ENCODE peak calls at places on chromosomes 16 and 17, in eight cellular contexts. One of them, this sample, is unnamed.

GRCh38 chr17:27290916-27291598 is 2.9 kb upstream of the WSB1 start:
- DNase-seq in PC-3: peak; percentile 9
- DNase-seq in pancreas: no peak
- DNase-seq in body of pancreas: no peak
- DNase-seq in fibroblast of pulmonary artery: no peak
- DNase-seq in Caco-2: no peak
- DNase-seq in IMR-90: no peak
- DNase-seq in AG04449: no peak
- DNase-seq in this sample: no peak

GRCh38 chr17:66727634-66728570 is 107.0 kb upstream of the CACNG5 start:
- DNase-seq in PC-3: peak; percentile 69
- DNase-seq in pancreas: peak; percentile 88
- DNase-seq in body of pancreas: peak; percentile 73
- DNase-seq in fibroblast of pulmonary artery: peak; percentile 65
- DNase-seq in Caco-2: peak; percentile 69
- DNase-seq in IMR-90: peak; percentile 50
- DNase-seq in AG04449: no peak
- DNase-seq in this sample: peak; percentile 82

GRCh38 chr17:29291163-29291752 is 2.7 kb downstream of the NUFIP2 start:
- DNase-seq in PC-3: peak; percentile 75
- DNase-seq in pancreas: no peak
- DNase-seq in body of pancreas: peak; percentile 43
- DNase-seq in fibroblast of pulmonary artery: peak; percentile 82
- DNase-seq in Caco-2: peak; percentile 73
- DNase-seq in IMR-90: peak; percentile 77
- DNase-seq in AG04449: peak; percentile 17
- DNase-seq in this sample: peak; percentile 60

GRCh38 chr16:77558786-77559185 is 124.0 kb upstream of the ADAMTS18 start:
- DNase-seq in PC-3: no peak
- DNase-seq in pancreas: no peak
- DNase-seq in body of pancreas: no peak
- DNase-seq in fibroblast of pulmonary artery: no peak
- DNase-seq in Caco-2: no peak
- DNase-seq in IMR-90: no peak
- DNase-seq in AG04449: no peak
- DNase-seq in this sample: no peak

GRCh38 chr17:10116676-10117075 is 81.7 kb downstream of the GAS7 start:
- DNase-seq in PC-3: no peak
- DNase-seq in pancreas: no peak
- DNase-seq in body of pancreas: no peak
- DNase-seq in fibroblast of pulmonary artery: no peak
- DNase-seq in Caco-2: no peak
- DNase-seq in IMR-90: no peak
- DNase-seq in AG04449: no peak
- DNase-seq in this sample: no peak

GRCh38 chr16:83212301-83212841 is 585.6 kb downstream of the CDH13 start:
- DNase-seq in PC-3: no peak
- DNase-seq in pancreas: no peak
- DNase-seq in body of pancreas: no peak
- DNase-seq in fibroblast of pulmonary artery: no peak
- DNase-seq in Caco-2: no peak
- DNase-seq in IMR-90: no peak
- DNase-seq in AG04449: no peak
- DNase-seq in this sample: no peak

GRCh38 chr17:17859909-17860760 is 23.3 kb upstream of the SREBF1 start:
- DNase-seq in PC-3: peak; percentile 78
- DNase-seq in pancreas: peak; percentile 83
- DNase-seq in body of pancreas: peak; percentile 73
- DNase-seq in fibroblast of pulmonary artery: peak; percentile 62
- DNase-seq in Caco-2: peak; percentile 78
- DNase-seq in IMR-90: peak; percentile 38
- DNase-seq in AG04449: no peak
- DNase-seq in this sample: peak; percentile 87

GRCh38 chr16:14335297-14335696 is 264.2 kb downstream of the MRTFB start:
- DNase-seq in PC-3: no peak
- DNase-seq in pancreas: no peak
- DNase-seq in body of pancreas: no peak
- DNase-seq in fibroblast of pulmonary artery: no peak
- DNase-seq in Caco-2: no peak
- DNase-seq in IMR-90: no peak
- DNase-seq in AG04449: no peak
- DNase-seq in this sample: no peak

GRCh38 chr17:75406222-75406615 is 741 bp upstream of the GRB2 start:
- DNase-seq in PC-3: peak; percentile 20
- DNase-seq in pancreas: no peak
- DNase-seq in body of pancreas: no peak
- DNase-seq in fibroblast of pulmonary artery: no peak
- DNase-seq in Caco-2: no peak
- DNase-seq in IMR-90: no peak
- DNase-seq in AG04449: no peak
- DNase-seq in this sample: no peak

GRCh38 chr17:27846042-27846655 is 45.8 kb upstream of the NOS2 start:
- DNase-seq in PC-3: no peak
- DNase-seq in pancreas: no peak
- DNase-seq in body of pancreas: no peak
- DNase-seq in fibroblast of pulmonary artery: no peak
- DNase-seq in Caco-2: no peak
- DNase-seq in IMR-90: no peak
- DNase-seq in AG04449: no peak
- DNase-seq in this sample: no peak

GRCh38 chr17:82399030-82399429 is 19.1 kb upstream of the HEXD start:
- DNase-seq in PC-3: no peak
- DNase-seq in pancreas: peak; percentile 38
- DNase-seq in body of pancreas: no peak
- DNase-seq in fibroblast of pulmonary artery: peak; percentile 21
- DNase-seq in Caco-2: no peak
- DNase-seq in IMR-90: peak; percentile 50
- DNase-seq in AG04449: peak; percentile 33
- DNase-seq in this sample: no peak

GRCh38 chr16:73071131-73071940 is 23.4 kb upstream of the ZFHX3 start:
- DNase-seq in PC-3: peak; percentile 2
- DNase-seq in pancreas: peak; percentile 87
- DNase-seq in body of pancreas: peak; percentile 79
- DNase-seq in fibroblast of pulmonary artery: peak; percentile 57
- DNase-seq in Caco-2: peak; percentile 33
- DNase-seq in IMR-90: no peak
- DNase-seq in AG04449: no peak
- DNase-seq in this sample: no peak

GRCh38 chr17:63279498-63280230 is 166.4 kb downstream of the CYB561 start:
- DNase-seq in PC-3: peak; percentile 78
- DNase-seq in pancreas: no peak
- DNase-seq in body of pancreas: no peak
- DNase-seq in fibroblast of pulmonary artery: peak; percentile 54
- DNase-seq in Caco-2: no peak
- DNase-seq in IMR-90: peak; percentile 87
- DNase-seq in AG04449: peak; percentile 41
- DNase-seq in this sample: no peak

GRCh38 chr17:82939213-82940030 is 99.6 kb upstream of the ZNF750 start:
- DNase-seq in PC-3: no peak
- DNase-seq in pancreas: peak; percentile 39
- DNase-seq in body of pancreas: no peak
- DNase-seq in fibroblast of pulmonary artery: no peak
- DNase-seq in Caco-2: no peak
- DNase-seq in IMR-90: no peak
- DNase-seq in AG04449: no peak
- DNase-seq in this sample: no peak

GRCh38 chr17:45990836-45991235 is 8.2 kb upstream of the STH start:
- DNase-seq in PC-3: no peak
- DNase-seq in pancreas: peak; percentile 19
- DNase-seq in body of pancreas: no peak
- DNase-seq in fibroblast of pulmonary artery: no peak
- DNase-seq in Caco-2: no peak
- DNase-seq in IMR-90: no peak
- DNase-seq in AG04449: no peak
- DNase-seq in this sample: no peak
- TF ChIP-seq CTCF in PC-3: peak; percentile 34
- TF ChIP-seq CTCF in pancreas: no peak
- TF ChIP-seq CTCF in body of pancreas: no peak
- TF ChIP-seq CTCF in fibroblast of pulmonary artery: no peak
- TF ChIP-seq CTCF in Caco-2: no peak
- TF ChIP-seq CTCF in IMR-90: no peak
- TF ChIP-seq CTCF in AG04449: no peak
- TF ChIP-seq CTCF in this sample: no peak

GRCh38 chr16:10981697-10982216 is 37.4 kb downstream of the CLEC16A start:
- DNase-seq in PC-3: peak; percentile 33
- DNase-seq in pancreas: no peak
- DNase-seq in body of pancreas: no peak
- DNase-seq in fibroblast of pulmonary artery: no peak
- DNase-seq in Caco-2: peak; percentile 63
- DNase-seq in IMR-90: no peak
- DNase-seq in AG04449: no peak
- DNase-seq in this sample: peak; percentile 70
- TF ChIP-seq CTCF in PC-3: peak; percentile 65
- TF ChIP-seq CTCF in pancreas: no peak
- TF ChIP-seq CTCF in body of pancreas: no peak
- TF ChIP-seq CTCF in fibroblast of pulmonary artery: peak; percentile 34
- TF ChIP-seq CTCF in Caco-2: peak; percentile 32
- TF ChIP-seq CTCF in IMR-90: peak; percentile 24
- TF ChIP-seq CTCF in AG04449: peak; percentile 19
- TF ChIP-seq CTCF in this sample: peak; percentile 80

GRCh38 chr16:85239239-85239638 is 127.0 kb upstream of the CIBAR2 start:
- DNase-seq in PC-3: no peak
- DNase-seq in pancreas: no peak
- DNase-seq in body of pancreas: no peak
- DNase-seq in fibroblast of pulmonary artery: no peak
- DNase-seq in Caco-2: no peak
- DNase-seq in IMR-90: no peak
- DNase-seq in AG04449: no peak
- DNase-seq in this sample: no peak

GRCh38 chr16:85235988-85236831 is 123.9 kb upstream of the CIBAR2 start:
- DNase-seq in PC-3: no peak
- DNase-seq in pancreas: no peak
- DNase-seq in body of pancreas: no peak
- DNase-seq in fibroblast of pulmonary artery: no peak
- DNase-seq in Caco-2: no peak
- DNase-seq in IMR-90: no peak
- DNase-seq in AG04449: no peak
- DNase-seq in this sample: peak; percentile 81

GRCh38 chr16:85239871-85240270 is 127.6 kb upstream of the CIBAR2 start:
- DNase-seq in PC-3: no peak
- DNase-seq in pancreas: no peak
- DNase-seq in body of pancreas: no peak
- DNase-seq in fibroblast of pulmonary artery: no peak
- DNase-seq in Caco-2: no peak
- DNase-seq in IMR-90: no peak
- DNase-seq in AG04449: no peak
- DNase-seq in this sample: no peak

GRCh38 chr16:85237817-85238216 is 125.5 kb upstream of the CIBAR2 start:
- DNase-seq in PC-3: no peak
- DNase-seq in pancreas: no peak
- DNase-seq in body of pancreas: no peak
- DNase-seq in fibroblast of pulmonary artery: no peak
- DNase-seq in Caco-2: no peak
- DNase-seq in IMR-90: no peak
- DNase-seq in AG04449: no peak
- DNase-seq in this sample: no peak

GRCh38 chr16:85238233-85238647 is 126.0 kb upstream of the CIBAR2 start:
- DNase-seq in PC-3: no peak
- DNase-seq in pancreas: no peak
- DNase-seq in body of pancreas: peak; percentile 30
- DNase-seq in fibroblast of pulmonary artery: peak; percentile 91
- DNase-seq in Caco-2: peak; percentile 29
- DNase-seq in IMR-90: peak; percentile 95
- DNase-seq in AG04449: no peak
- DNase-seq in this sample: no peak
- TF ChIP-seq CTCF in PC-3: no peak
- TF ChIP-seq CTCF in pancreas: no peak
- TF ChIP-seq CTCF in body of pancreas: no peak
- TF ChIP-seq CTCF in fibroblast of pulmonary artery: peak; percentile 24
- TF ChIP-seq CTCF in Caco-2: no peak
- TF ChIP-seq CTCF in IMR-90: peak; percentile 37
- TF ChIP-seq CTCF in AG04449: peak; percentile 68
- TF ChIP-seq CTCF in this sample: no peak

GRCh38 chr17:14784997-14785696 is 480.0 kb downstream of the PMP22 start:
- DNase-seq in PC-3: peak; percentile 48
- DNase-seq in pancreas: no peak
- DNase-seq in body of pancreas: no peak
- DNase-seq in fibroblast of pulmonary artery: no peak
- DNase-seq in Caco-2: peak; percentile 0
- DNase-seq in IMR-90: no peak
- DNase-seq in AG04449: no peak
- DNase-seq in this sample: no peak
- TF ChIP-seq CTCF in PC-3: peak; percentile 60
- TF ChIP-seq CTCF in pancreas: no peak
- TF ChIP-seq CTCF in body of pancreas: no peak
- TF ChIP-seq CTCF in fibroblast of pulmonary artery: no peak
- TF ChIP-seq CTCF in Caco-2: no peak
- TF ChIP-seq CTCF in IMR-90: no peak
- TF ChIP-seq CTCF in AG04449: no peak
- TF ChIP-seq CTCF in this sample: peak; percentile 37

This sample was measured in GM13976.